ENCODE peak calls at places on chromosomes 4 and X, in five cellular contexts. R, X, P, E and Y are unnamed samples.

GRCh38 chrX:41922694-41923171 is 621 bp downstream of the CASK start:
- DNase-seq in X (no peak), E (peak), P (peak), R (peak), Y (peak)

GRCh38 chr4:114005569-114006442 is 26.4 kb upstream of the ARSJ start:
- DNase-seq in E (peak), X (no peak), P (peak), R (no peak), Y (peak)

GRCh38 chr4:82787342-82787741 is 11.3 kb downstream of the SCD5 start:
- DNase-seq in P (no peak), E (no peak), X (no peak), R (peak), Y (peak)

GRCh38 chr4:34043131-34043530 is 2201.2 kb downstream of the ARAP2 start:
- DNase-seq in P (peak), R (no peak), X (no peak), E (peak), Y (no peak)

GRCh38 chrX:53288173-53288572 is 6.8 kb upstream of the IQSEC2 start:
- DNase-seq in X (no peak), R (peak), P (no peak), E (no peak), Y (peak)

GRCh38 chrX:41499984-41500383 is 52.8 kb downstream of the NYX start:
- DNase-seq in E (no peak), R (no peak), X (no peak), P (no peak), Y (no peak)

GRCh38 chr4:175935016-175935661 is 123.1 kb upstream of the GPM6A start:
- DNase-seq in P (no peak), X (no peak), R (no peak), E (no peak), Y (no peak)

GRCh38 chr4:139522457-139522856 is 33.6 kb downstream of the SETD7 start:
- DNase-seq in R (no peak), P (no peak), E (no peak), X (no peak), Y (no peak)